ENCODE peak calls at places on chromosomes 13 and 19, in six cellular contexts. W is CD8-positive, alpha-beta T cell; I is K562; O is psoas muscle; U is right cardiac atrium; X is CD8-positive, alpha-beta memory T cell. B is an unnamed sample. For H3K9me3, the result is how much of the 10 kb centered on the place peaks cover.

GRCh38 chr13:108850706-108851105 is 221.3 kb downstream of the MYO16 start:
- DNase-seq in I (no peak), W (no peak), X (no peak), U (no peak), O (no peak), B (no peak)

GRCh38 chr13:48042889-48043288 is 5.4 kb downstream of the NUDT15 start:
- DNase-seq in X (no peak), I (no peak), W (no peak), O (no peak), U (no peak), B (no peak)

GRCh38 chr19:17843428-17843827 is 4.4 kb downstream of the JAK3 start:
- DNase-seq in I (no peak), O (no peak), U (no peak), W (no peak), X (no peak), B (no peak)

GRCh38 chr13:30255696-30256095 is 51.7 kb downstream of the KATNAL1 start:
- DNase-seq in O (no peak), U (no peak), W (no peak), I (no peak), X (no peak), B (no peak)

GRCh38 chr13:25375727-25376358 is 4.1 kb downstream of the ATP8A2 start:
- DNase-seq in U (no peak), X (no peak), W (peak), I (peak), O (no peak), B (no peak)

GRCh38 chr19:45395524-45396388 is 9.1 kb downstream of the PPP1R13L start:
- DNase-seq in U (no peak), I (no peak), X (no peak), O (no peak), W (no peak), B (no peak)

GRCh38 chr19:55031178-55031577 is 6.9 kb downstream of the GP6 start:
- DNase-seq in W (no peak), I (no peak), O (no peak), X (no peak), U (no peak), B (no peak)

GRCh38 chr13:32938907-32939306 is 77.3 kb upstream of the KL start:
- DNase-seq in W (no peak), U (no peak), O (no peak), X (no peak), I (no peak), B (no peak)

GRCh38 chr13:83613524-83613923 is 268.8 kb downstream of the SLITRK1 start:
- DNase-seq in U (no peak), O (no peak), X (no peak), W (no peak), I (no peak), B (no peak)

GRCh38 chr19:40666803-40667438 is 23.5 kb downstream of the NUMBL start:
- DNase-seq in I (no peak), X (no peak), O (no peak), U (no peak), W (no peak), B (no peak)

GRCh38 chr13:41596190-41596589 is 138.8 kb downstream of the RGCC start:
- DNase-seq in X (no peak), I (no peak), U (no peak), W (no peak), O (no peak), B (no peak)

GRCh38 chr13:46796515-46797467 is at the start of gene ESD:
- DNase-seq in X (peak), U (peak), W (peak), I (peak), O (peak), B (peak)

GRCh38 chr13:22278336-22278929 is 607.6 kb downstream of the FGF9 start:
- DNase-seq in O (no peak), U (peak), I (no peak), W (peak), X (peak), B (peak)

GRCh38 chr19:33811246-33811645 is 14.6 kb downstream of the KCTD15 start:
- DNase-seq in X (no peak), W (no peak), I (no peak), O (no peak), U (no peak), B (no peak)

GRCh38 chr13:94548382-94549240 is 47.3 kb downstream of the TGDS start:
- DNase-seq in W (no peak), U (no peak), X (no peak), O (peak), I (no peak), B (no peak)

GRCh38 chr19:17751103-17751911 is at the start of gene FCHO1:
- DNase-seq in U (no peak), X (peak), W (peak), I (peak), O (peak), B (peak)

GRCh38 chr19:7863971-7864718 is 10.0 kb downstream of the PRR36 start:
- DNase-seq in W (no peak), U (no peak), X (no peak), O (peak), I (no peak), B (no peak)

GRCh38 chr13:24207841-24208240 is 47.3 kb downstream of the SPATA13 start:
- DNase-seq in W (no peak), U (no peak), I (no peak), X (no peak), O (no peak), B (no peak)

GRCh38 chr19:30862876-30863275 is 486.4 kb downstream of the TSHZ3 start:
- DNase-seq in X (no peak), U (no peak), W (no peak), I (no peak), O (no peak), B (no peak)

GRCh38 chr19:42277821-42278809 is 9.1 kb downstream of the CIC start:
- DNase-seq in I (no peak), X (no peak), O (peak), U (peak), W (no peak), B (no peak)

GRCh38 chr19:4069331-4069959 is 2.7 kb upstream of the ZBTB7A start:
- DNase-seq in U (no peak), O (peak), I (no peak), W (no peak), X (peak), B (no peak)

GRCh38 chr19:4183967-4184717 is 1.7 kb downstream of the ANKRD24 start:
- DNase-seq in O (peak), W (no peak), X (no peak), I (no peak), U (no peak), B (no peak)

GRCh38 chr13:52994865-52995264 is 33.7 kb upstream of the OLFM4 start:
- DNase-seq in U (no peak), I (no peak), X (no peak), W (no peak), O (no peak), B (no peak)

GRCh38 chr13:100396771-100397170 is 191.8 kb downstream of the GGACT start:
- DNase-seq in I (no peak), W (no peak), O (no peak), X (no peak), U (no peak), B (no peak)

GRCh38 chr13:112066624-112067004 is 335 bp upstream of the SOX1 start:
- DNase-seq in X (no peak), W (peak), U (peak), I (no peak), O (peak), B (no peak)

GRCh38 chr13:33015791-33016323 is 366 bp upstream of the KL start:
- DNase-seq in O (peak), U (no peak), I (no peak), X (no peak), W (no peak), B (no peak)

GRCh38 chr13:45229172-45229571 is 28.3 kb upstream of the KCTD4 start:
- DNase-seq in U (no peak), I (no peak), X (no peak), O (no peak), W (no peak), B (no peak)

GRCh38 chr19:43562698-43563241 is 12.6 kb downstream of the XRCC1 start:
- DNase-seq in W (peak), U (peak), X (peak), O (peak), I (no peak), B (peak)

GRCh38 chr19:31356587-31357314 is 7.5 kb upstream of the TSHZ3 start:
- DNase-seq in I (peak), U (no peak), W (peak), X (peak), O (peak), B (peak)

GRCh38 chr19:6521718-6522646 is 8.8 kb upstream of the TNFSF9 start:
- DNase-seq in X (peak), U (no peak), O (no peak), I (peak), W (peak), B (peak)

DNA sequence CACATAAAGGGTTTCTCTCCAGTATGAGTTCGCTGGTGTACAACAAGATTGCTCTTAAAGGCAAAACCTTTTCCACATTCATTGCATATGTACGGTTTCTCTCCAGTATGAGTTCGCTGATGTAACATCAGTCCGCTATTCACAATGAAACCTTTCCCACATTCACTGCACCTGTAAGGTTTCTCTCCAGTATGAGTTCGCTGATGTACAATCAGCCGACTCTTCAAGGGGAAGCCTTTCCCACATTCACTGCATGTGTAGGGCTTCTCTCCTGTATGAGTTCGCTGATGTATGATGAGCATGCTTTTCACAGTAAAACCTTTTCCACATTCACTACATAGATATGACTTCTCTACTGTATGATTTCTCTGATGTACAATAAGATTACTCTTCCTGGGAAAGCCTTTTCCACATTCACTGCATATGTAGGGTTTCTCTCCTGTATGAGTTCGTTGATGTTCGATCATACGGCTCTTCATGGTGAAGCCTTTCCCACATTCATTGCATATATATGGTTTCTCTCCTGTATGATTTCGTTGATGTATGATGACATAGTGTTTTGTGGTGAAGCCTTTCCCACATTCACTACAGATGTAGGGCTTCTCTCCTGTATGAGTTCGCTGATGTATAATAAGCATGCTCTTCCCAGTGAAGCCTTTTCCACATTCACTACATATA is 6.0 kb upstream of the ZNF614 start:
- DNase-seq in X (no peak), O (no peak), U (no peak), I (no peak), W (no peak), B (no peak)
- H3K9me3 ChIP-seq in X (half or more), O (half or more), U (under half), I (under half), W (half or more), B (half or more)

GRCh38 chr19:2166741-2167738 is 3.3 kb downstream of the DOT1L start:
- DNase-seq in I (no peak), X (no peak), U (peak), O (peak), W (no peak), B (no peak)

GRCh38 chr19:2170987-2171348 is 7.2 kb downstream of the DOT1L start:
- DNase-seq in W (no peak), I (no peak), U (no peak), O (no peak), X (no peak), B (no peak)

GRCh38 chr19:2170219-2170618 is 6.5 kb downstream of the DOT1L start:
- DNase-seq in O (no peak), I (no peak), U (no peak), W (no peak), X (no peak), B (no peak)

GRCh38 chr19:2168619-2169424 is 5.1 kb downstream of the DOT1L start:
- DNase-seq in U (peak), X (peak), O (peak), I (peak), W (peak), B (peak)

GRCh38 chr19:2167896-2168618 is 4.3 kb downstream of the DOT1L start:
- DNase-seq in I (no peak), O (peak), U (peak), W (peak), X (no peak), B (no peak)
- H3K9me3 ChIP-seq in I (under half), O (under half), U (under half), W (under half), X (under half), B (under half)

DNA sequence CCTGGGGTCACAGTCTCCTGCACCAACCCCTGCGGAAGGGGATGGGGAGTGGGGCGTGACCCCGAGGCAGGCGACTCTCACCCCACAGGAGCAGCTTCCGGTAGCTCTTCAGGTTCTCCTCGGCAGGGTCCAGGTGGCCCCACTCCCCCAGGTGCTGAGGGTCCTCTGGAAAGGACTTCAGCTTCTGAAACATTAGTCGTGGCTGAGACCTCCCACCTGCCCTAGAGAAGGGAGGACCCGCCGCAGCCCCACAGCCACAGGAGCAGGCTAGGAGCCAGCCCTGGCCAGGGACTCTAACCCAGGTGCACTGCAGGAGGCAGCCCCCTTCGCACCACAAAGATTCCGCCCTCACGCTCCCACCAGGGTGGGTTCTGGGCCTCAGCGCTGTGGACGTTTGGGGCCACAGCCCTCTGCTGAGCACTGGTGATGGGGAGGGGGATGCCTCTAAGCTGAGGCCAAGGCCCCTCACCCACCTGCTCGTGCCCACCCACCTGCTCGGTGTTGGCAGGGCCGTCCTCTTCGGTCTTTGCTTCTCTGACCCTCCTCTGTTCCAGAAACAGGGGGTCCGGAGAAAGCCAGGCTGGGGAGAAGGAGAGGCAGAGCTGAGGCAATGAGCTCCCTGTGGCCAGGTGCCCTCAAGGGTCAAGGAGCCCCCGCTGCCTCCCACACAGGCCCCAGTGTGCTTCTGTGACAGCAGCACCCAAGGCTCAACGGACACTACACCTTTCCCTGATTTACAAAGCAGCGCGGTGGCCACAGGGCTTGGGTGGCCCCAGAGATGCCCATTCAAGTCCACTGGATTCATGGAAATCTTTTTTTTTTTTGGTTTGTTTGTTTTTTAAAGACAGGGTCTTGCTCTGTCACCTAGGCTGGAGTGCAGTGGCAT is 11.0 kb downstream of the ZSCAN18 start:
- DNase-seq in W (no peak), O (no peak), I (no peak), U (no peak), X (no peak), B (no peak)
- H3K9me3 ChIP-seq in W (under half), O (half or more), I (under half), U (under half), X (under half), B (under half)

GRCh38 chr19:13016245-13016627 is 21.0 kb downstream of the NFIX start:
- DNase-seq in U (no peak), I (no peak), W (no peak), X (no peak), O (no peak), B (no peak)

GRCh38 chr19:13016628-13017305 is 21.5 kb downstream of the NFIX start:
- DNase-seq in W (no peak), I (peak), O (no peak), X (no peak), U (no peak), B (no peak)

GRCh38 chr19:13018037-13018914 is 23.0 kb downstream of the NFIX start:
- DNase-seq in I (peak), U (peak), W (no peak), O (peak), X (no peak), B (no peak)

GRCh38 chr19:13019330-13019729 is 24.1 kb downstream of the NFIX start:
- DNase-seq in W (no peak), I (no peak), X (no peak), O (no peak), U (no peak), B (no peak)

GRCh38 chr19:13017306-13018036 is 22.2 kb downstream of the NFIX start:
- DNase-seq in O (no peak), I (no peak), U (no peak), W (no peak), X (no peak), B (no peak)
- H3K9me3 ChIP-seq in O (under half), I (under half), U (under half), W (under half), X (under half), B (under half)

GRCh38 chr19:15727724-15728123 is at the start of gene OR10H2:
- DNase-seq in I (no peak), O (no peak), U (no peak), X (no peak), W (no peak), B (no peak)

GRCh38 chr19:15732388-15732787 is 4.6 kb downstream of the OR10H2 start:
- DNase-seq in O (no peak), U (no peak), I (no peak), X (no peak), W (no peak), B (no peak)

GRCh38 chr19:15733895-15734294 is 3.9 kb upstream of the OR10H3 start:
- DNase-seq in X (no peak), U (no peak), O (no peak), I (no peak), W (no peak), B (no peak)

DNA sequence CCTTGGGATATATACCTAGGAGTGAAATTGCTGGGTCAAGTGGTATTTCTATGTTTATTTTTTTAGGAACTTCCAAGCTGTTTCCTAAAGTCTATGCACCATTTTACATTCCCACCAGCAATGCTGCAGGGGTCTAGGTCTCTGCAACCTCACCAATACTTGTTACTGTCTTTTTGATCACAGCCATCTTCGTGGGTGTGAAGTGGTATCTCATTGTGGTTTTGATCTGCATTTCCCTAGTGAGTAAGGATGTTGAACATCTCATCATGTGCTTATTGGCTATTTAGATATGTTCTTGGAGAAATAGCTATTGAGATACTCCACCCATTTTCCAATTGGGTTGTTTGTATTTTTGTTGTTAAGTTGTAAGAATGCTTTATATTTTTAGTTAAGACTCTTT is 2.7 kb downstream of the OR10H2 start:
- DNase-seq in I (no peak), O (no peak), U (no peak), W (no peak), X (no peak), B (no peak)
- H3K9me3 ChIP-seq in I (under half), O (under half), U (under half), W (under half), X (under half), B (under half)

DNA sequence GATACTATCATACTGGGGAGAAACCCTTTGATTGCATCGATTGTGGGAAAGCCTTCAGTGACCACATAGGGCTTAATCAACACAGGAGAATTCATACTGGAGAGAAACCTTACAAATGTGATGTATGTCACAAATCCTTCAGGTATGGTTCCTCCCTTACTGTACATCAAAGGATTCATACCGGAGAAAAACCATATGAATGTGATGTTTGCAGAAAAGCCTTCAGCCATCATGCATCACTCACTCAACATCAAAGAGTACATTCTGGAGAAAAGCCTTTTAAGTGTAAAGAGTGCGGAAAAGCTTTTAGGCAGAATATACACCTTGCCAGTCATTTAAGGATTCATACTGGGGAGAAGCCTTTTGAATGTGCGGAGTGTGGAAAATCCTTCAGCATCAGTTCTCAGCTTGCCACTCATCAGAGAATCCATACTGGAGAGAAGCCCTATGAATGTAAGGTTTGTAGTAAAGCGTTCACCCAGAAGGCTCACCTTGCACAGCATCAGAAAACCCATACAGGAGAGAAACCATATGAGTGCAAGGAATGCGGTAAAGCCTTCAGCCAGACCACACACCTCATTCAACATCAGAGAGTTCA is 12.9 kb upstream of the ZNF470 start:
- DNase-seq in I (no peak), X (no peak), W (no peak), U (no peak), O (no peak), B (no peak)
- H3K9me3 ChIP-seq in I (under half), X (half or more), W (under half), U (under half), O (half or more), B (under half)

GRCh38 chr19:36821758-36822157 is 16.4 kb downstream of the ZNF790 start:
- DNase-seq in I (no peak), U (no peak), X (no peak), O (no peak), W (no peak), B (no peak)
- H3K9me3 ChIP-seq in I (under half), U (under half), X (half or more), O (half or more), W (half or more), B (under half)

DNA sequence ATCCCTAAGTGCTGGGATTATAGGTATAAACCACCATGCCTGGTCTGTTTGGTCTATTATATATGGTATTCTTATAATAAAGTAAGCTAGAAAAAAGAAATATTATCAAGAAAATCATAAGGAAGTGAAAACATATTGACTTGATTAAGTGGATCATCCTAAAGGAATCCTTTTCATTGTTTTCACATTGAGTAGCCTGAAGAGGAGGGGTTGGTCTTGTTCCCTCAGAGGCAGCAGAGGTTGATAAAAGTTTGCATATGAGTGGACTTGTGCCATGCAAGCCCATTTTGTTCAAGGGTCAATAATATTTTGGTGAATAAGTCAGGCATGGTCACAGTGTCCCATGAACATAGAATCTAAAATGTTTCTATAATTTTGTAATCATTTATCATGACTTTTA is 52.7 kb downstream of the ZNF627 start:
- DNase-seq in I (no peak), X (no peak), W (no peak), O (no peak), U (no peak), B (no peak)
- H3K9me3 ChIP-seq in I (under half), X (under half), W (under half), O (under half), U (under half), B (under half)

B was measured in T-helper 17 cell.